ENCODE peak calls at places on chromosomes 1 and 21, in six cellular contexts. One of them, this sample, is unnamed.

GRCh38 chr1:173714441-173714758 is 381 bp upstream of the KLHL20 start:
- ATAC-seq in activated B cell treated with CpG ODN at 0.5 μM for 24 hours: no peak
- ATAC-seq in upper lobe of left lung: no peak
- ATAC-seq in Panc1: no peak
- ATAC-seq in foreskin keratinocyte: no peak
- ATAC-seq in heart right ventricle: no peak
- ATAC-seq in this sample: no peak

GRCh38 chr1:220410681-220411080 is 117.3 kb upstream of the MARK1 start:
- ATAC-seq in heart right ventricle: no peak
- ATAC-seq in foreskin keratinocyte: no peak
- ATAC-seq in upper lobe of left lung: no peak
- ATAC-seq in Panc1: no peak
- ATAC-seq in activated B cell treated with CpG ODN at 0.5 μM for 24 hours: no peak
- ATAC-seq in this sample: no peak

GRCh38 chr1:83872515-83872914 is 126.4 kb downstream of the TTLL7 start:
- ATAC-seq in heart right ventricle: no peak
- ATAC-seq in Panc1: no peak
- ATAC-seq in activated B cell treated with CpG ODN at 0.5 μM for 24 hours: no peak
- ATAC-seq in upper lobe of left lung: no peak
- ATAC-seq in foreskin keratinocyte: no peak
- ATAC-seq in this sample: no peak

GRCh38 chr1:162240643-162240976 is 136.0 kb downstream of the SPATA46 start:
- ATAC-seq in activated B cell treated with CpG ODN at 0.5 μM for 24 hours: no peak
- ATAC-seq in heart right ventricle: no peak
- ATAC-seq in Panc1: no peak
- ATAC-seq in upper lobe of left lung: no peak
- ATAC-seq in foreskin keratinocyte: no peak
- ATAC-seq in this sample: no peak

GRCh38 chr1:221837886-221838285 is 96.0 kb upstream of the DUSP10 start:
- ATAC-seq in heart right ventricle: no peak
- ATAC-seq in upper lobe of left lung: no peak
- ATAC-seq in foreskin keratinocyte: no peak
- ATAC-seq in Panc1: no peak
- ATAC-seq in activated B cell treated with CpG ODN at 0.5 μM for 24 hours: peak; percentile 2
- ATAC-seq in this sample: no peak

GRCh38 chr1:7827134-7827955 is 25.5 kb downstream of the UTS2 start:
- ATAC-seq in Panc1: no peak
- ATAC-seq in upper lobe of left lung: no peak
- ATAC-seq in foreskin keratinocyte: no peak
- ATAC-seq in heart right ventricle: no peak
- ATAC-seq in activated B cell treated with CpG ODN at 0.5 μM for 24 hours: peak; percentile 14
- ATAC-seq in this sample: no peak

GRCh38 chr1:180235077-180235501 is 5.0 kb downstream of the LHX4 start:
- ATAC-seq in activated B cell treated with CpG ODN at 0.5 μM for 24 hours: no peak
- ATAC-seq in upper lobe of left lung: no peak
- ATAC-seq in foreskin keratinocyte: no peak
- ATAC-seq in Panc1: peak; percentile 20
- ATAC-seq in heart right ventricle: no peak
- ATAC-seq in this sample: no peak

GRCh38 chr21:28587748-28588147 is 404.9 kb downstream of the LTN1 start:
- ATAC-seq in Panc1: no peak
- ATAC-seq in heart right ventricle: no peak
- ATAC-seq in upper lobe of left lung: no peak
- ATAC-seq in activated B cell treated with CpG ODN at 0.5 μM for 24 hours: no peak
- ATAC-seq in foreskin keratinocyte: no peak
- ATAC-seq in this sample: no peak

GRCh38 chr1:192984058-192984457 is 75.1 kb downstream of the UCHL5 start:
- ATAC-seq in Panc1: no peak
- ATAC-seq in heart right ventricle: no peak
- ATAC-seq in foreskin keratinocyte: no peak
- ATAC-seq in activated B cell treated with CpG ODN at 0.5 μM for 24 hours: no peak
- ATAC-seq in upper lobe of left lung: no peak
- ATAC-seq in this sample: no peak

GRCh38 chr1:229378586-229379442 is 36.0 kb upstream of the CCSAP start:
- ATAC-seq in Panc1: no peak
- ATAC-seq in activated B cell treated with CpG ODN at 0.5 μM for 24 hours: no peak
- ATAC-seq in foreskin keratinocyte: peak; percentile 42
- ATAC-seq in upper lobe of left lung: no peak
- ATAC-seq in heart right ventricle: no peak
- ATAC-seq in this sample: no peak

GRCh38 chr1:903721-904270 is 19.9 kb upstream of the SAMD11 start:
- ATAC-seq in heart right ventricle: no peak
- ATAC-seq in Panc1: peak; percentile 2
- ATAC-seq in upper lobe of left lung: no peak
- ATAC-seq in activated B cell treated with CpG ODN at 0.5 μM for 24 hours: no peak
- ATAC-seq in foreskin keratinocyte: no peak
- ATAC-seq in this sample: no peak

GRCh38 chr1:24605534-24606295 is 37.4 kb upstream of the SRRM1 start:
- ATAC-seq in heart right ventricle: no peak
- ATAC-seq in foreskin keratinocyte: no peak
- ATAC-seq in Panc1: no peak
- ATAC-seq in upper lobe of left lung: no peak
- ATAC-seq in activated B cell treated with CpG ODN at 0.5 μM for 24 hours: no peak
- ATAC-seq in this sample: no peak

GRCh38 chr1:155657463-155657862 is 31.1 kb downstream of the YY1AP1 start:
- ATAC-seq in upper lobe of left lung: no peak
- ATAC-seq in foreskin keratinocyte: no peak
- ATAC-seq in Panc1: peak; percentile 15
- ATAC-seq in activated B cell treated with CpG ODN at 0.5 μM for 24 hours: no peak
- ATAC-seq in heart right ventricle: peak; percentile 13
- ATAC-seq in this sample: no peak

GRCh38 chr1:24536391-24536840 is 19.5 kb upstream of the NCMAP start:
- ATAC-seq in upper lobe of left lung: peak; percentile 42
- ATAC-seq in activated B cell treated with CpG ODN at 0.5 μM for 24 hours: peak; percentile 73
- ATAC-seq in heart right ventricle: no peak
- ATAC-seq in Panc1: peak; percentile 50
- ATAC-seq in foreskin keratinocyte: no peak
- ATAC-seq in this sample: no peak

GRCh38 chr21:36005879-36006400 is 54.4 kb downstream of the SETD4 start:
- ATAC-seq in heart right ventricle: no peak
- ATAC-seq in foreskin keratinocyte: no peak
- ATAC-seq in upper lobe of left lung: no peak
- ATAC-seq in activated B cell treated with CpG ODN at 0.5 μM for 24 hours: no peak
- ATAC-seq in Panc1: no peak
- ATAC-seq in this sample: no peak

GRCh38 chr1:74748962-74749361 is 16.0 kb downstream of the TYW3 start:
- ATAC-seq in Panc1: no peak
- ATAC-seq in activated B cell treated with CpG ODN at 0.5 μM for 24 hours: no peak
- ATAC-seq in upper lobe of left lung: no peak
- ATAC-seq in heart right ventricle: no peak
- ATAC-seq in foreskin keratinocyte: no peak
- ATAC-seq in this sample: no peak

GRCh38 chr1:112431038-112431437 is 35.0 kb downstream of the CTTNBP2NL start:
- ATAC-seq in upper lobe of left lung: peak; percentile 72
- ATAC-seq in foreskin keratinocyte: no peak
- ATAC-seq in heart right ventricle: peak; percentile 55
- ATAC-seq in activated B cell treated with CpG ODN at 0.5 μM for 24 hours: no peak
- ATAC-seq in Panc1: no peak
- ATAC-seq in this sample: peak; percentile 31

GRCh38 chr1:108708726-108709660 is 3.7 kb upstream of the FNDC7 start:
- ATAC-seq in Panc1: peak; percentile 31
- ATAC-seq in upper lobe of left lung: peak; percentile 31
- ATAC-seq in foreskin keratinocyte: peak; percentile 46
- ATAC-seq in heart right ventricle: no peak
- ATAC-seq in activated B cell treated with CpG ODN at 0.5 μM for 24 hours: no peak
- ATAC-seq in this sample: no peak

GRCh38 chr1:111746614-111746999 is 7.4 kb upstream of the INKA2 start:
- ATAC-seq in activated B cell treated with CpG ODN at 0.5 μM for 24 hours: no peak
- ATAC-seq in Panc1: no peak
- ATAC-seq in heart right ventricle: no peak
- ATAC-seq in upper lobe of left lung: no peak
- ATAC-seq in foreskin keratinocyte: no peak
- ATAC-seq in this sample: no peak

GRCh38 chr1:78052685-78053433 is 7.1 kb downstream of the GIPC2 start:
- ATAC-seq in heart right ventricle: peak; percentile 38
- ATAC-seq in foreskin keratinocyte: no peak
- ATAC-seq in upper lobe of left lung: no peak
- ATAC-seq in Panc1: no peak
- ATAC-seq in activated B cell treated with CpG ODN at 0.5 μM for 24 hours: no peak
- ATAC-seq in this sample: no peak

GRCh38 chr1:4309676-4310320 is 344.6 kb upstream of the AJAP1 start:
- ATAC-seq in foreskin keratinocyte: no peak
- ATAC-seq in upper lobe of left lung: no peak
- ATAC-seq in heart right ventricle: no peak
- ATAC-seq in activated B cell treated with CpG ODN at 0.5 μM for 24 hours: no peak
- ATAC-seq in Panc1: no peak
- ATAC-seq in this sample: no peak

GRCh38 chr1:61435226-61435625 is 289.7 kb downstream of the TM2D1 start:
- ATAC-seq in heart right ventricle: no peak
- ATAC-seq in foreskin keratinocyte: no peak
- ATAC-seq in upper lobe of left lung: no peak
- ATAC-seq in Panc1: no peak
- ATAC-seq in activated B cell treated with CpG ODN at 0.5 μM for 24 hours: no peak
- ATAC-seq in this sample: no peak

GRCh38 chr1:168499094-168500049 is 44.4 kb downstream of the XCL2 start:
- ATAC-seq in Panc1: peak; percentile 78
- ATAC-seq in upper lobe of left lung: no peak
- ATAC-seq in foreskin keratinocyte: no peak
- ATAC-seq in heart right ventricle: no peak
- ATAC-seq in activated B cell treated with CpG ODN at 0.5 μM for 24 hours: no peak
- ATAC-seq in this sample: no peak

GRCh38 chr1:236010443-236010842 is 54.4 kb downstream of the NID1 start:
- ATAC-seq in activated B cell treated with CpG ODN at 0.5 μM for 24 hours: no peak
- ATAC-seq in heart right ventricle: no peak
- ATAC-seq in upper lobe of left lung: no peak
- ATAC-seq in Panc1: no peak
- ATAC-seq in foreskin keratinocyte: no peak
- ATAC-seq in this sample: peak; percentile 7

GRCh38 chr1:31111290-31111951 is 45.9 kb upstream of the PUM1 start:
- ATAC-seq in heart right ventricle: no peak
- ATAC-seq in activated B cell treated with CpG ODN at 0.5 μM for 24 hours: no peak
- ATAC-seq in upper lobe of left lung: peak; percentile 66
- ATAC-seq in Panc1: no peak
- ATAC-seq in foreskin keratinocyte: peak; percentile 63
- ATAC-seq in this sample: no peak
- TF ChIP-seq CTCF in heart right ventricle: no peak
- TF ChIP-seq CTCF in activated B cell treated with CpG ODN at 0.5 μM for 24 hours: no peak
- TF ChIP-seq CTCF in upper lobe of left lung: no peak
- TF ChIP-seq CTCF in Panc1: no peak
- TF ChIP-seq CTCF in foreskin keratinocyte: no peak
- TF ChIP-seq CTCF in this sample: no peak

GRCh38 chr1:53255031-53255430 is 16.7 kb upstream of the MAGOH start:
- ATAC-seq in Panc1: no peak
- ATAC-seq in foreskin keratinocyte: no peak
- ATAC-seq in heart right ventricle: no peak
- ATAC-seq in activated B cell treated with CpG ODN at 0.5 μM for 24 hours: no peak
- ATAC-seq in upper lobe of left lung: no peak
- ATAC-seq in this sample: no peak
- TF ChIP-seq CTCF in Panc1: no peak
- TF ChIP-seq CTCF in foreskin keratinocyte: no peak
- TF ChIP-seq CTCF in heart right ventricle: no peak
- TF ChIP-seq CTCF in activated B cell treated with CpG ODN at 0.5 μM for 24 hours: no peak
- TF ChIP-seq CTCF in upper lobe of left lung: no peak
- TF ChIP-seq CTCF in this sample: no peak

DNA sequence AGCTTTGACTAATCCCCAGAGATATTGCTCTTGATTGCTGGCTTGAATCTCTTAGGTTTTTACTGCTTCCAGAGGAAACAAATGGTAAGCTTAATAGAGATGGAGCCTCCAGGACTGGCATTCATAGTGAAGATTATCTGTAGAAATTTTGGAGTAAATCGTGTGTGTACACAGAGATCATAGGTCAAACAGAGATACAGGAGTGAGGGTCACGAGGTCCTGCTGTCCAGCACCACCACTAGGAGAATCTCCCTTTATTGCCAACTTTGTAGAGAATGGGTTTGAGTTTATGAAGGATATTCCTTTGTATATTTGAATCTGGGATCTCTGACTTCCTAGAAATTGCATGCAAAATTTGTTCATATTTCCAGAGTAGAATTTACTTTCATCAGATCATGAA is 7.8 kb upstream of the SERBP1 start:
- ATAC-seq in Panc1: no peak
- ATAC-seq in activated B cell treated with CpG ODN at 0.5 μM for 24 hours: no peak
- ATAC-seq in foreskin keratinocyte: no peak
- ATAC-seq in heart right ventricle: no peak
- ATAC-seq in upper lobe of left lung: no peak
- ATAC-seq in this sample: no peak
- TF ChIP-seq CTCF in Panc1: no peak
- TF ChIP-seq CTCF in activated B cell treated with CpG ODN at 0.5 μM for 24 hours: no peak
- TF ChIP-seq CTCF in foreskin keratinocyte: no peak
- TF ChIP-seq CTCF in heart right ventricle: no peak
- TF ChIP-seq CTCF in upper lobe of left lung: no peak
- TF ChIP-seq CTCF in this sample: no peak

GRCh38 chr1:10539411-10540043 is 64.8 kb downstream of the PEX14 start:
- ATAC-seq in activated B cell treated with CpG ODN at 0.5 μM for 24 hours: no peak
- ATAC-seq in Panc1: no peak
- ATAC-seq in upper lobe of left lung: no peak
- ATAC-seq in heart right ventricle: peak; percentile 80
- ATAC-seq in foreskin keratinocyte: no peak
- ATAC-seq in this sample: no peak

GRCh38 chr1:10538608-10539355 is 64.0 kb downstream of the PEX14 start:
- ATAC-seq in heart right ventricle: peak; percentile 17
- ATAC-seq in activated B cell treated with CpG ODN at 0.5 μM for 24 hours: no peak
- ATAC-seq in upper lobe of left lung: no peak
- ATAC-seq in foreskin keratinocyte: no peak
- ATAC-seq in Panc1: no peak
- ATAC-seq in this sample: no peak

GRCh38 chr1:10534519-10534918 is 59.8 kb downstream of the PEX14 start:
- ATAC-seq in upper lobe of left lung: no peak
- ATAC-seq in activated B cell treated with CpG ODN at 0.5 μM for 24 hours: no peak
- ATAC-seq in Panc1: no peak
- ATAC-seq in heart right ventricle: no peak
- ATAC-seq in foreskin keratinocyte: no peak
- ATAC-seq in this sample: no peak

GRCh38 chr1:10537082-10537766 is 62.5 kb downstream of the PEX14 start:
- ATAC-seq in foreskin keratinocyte: no peak
- ATAC-seq in heart right ventricle: no peak
- ATAC-seq in upper lobe of left lung: no peak
- ATAC-seq in activated B cell treated with CpG ODN at 0.5 μM for 24 hours: no peak
- ATAC-seq in Panc1: no peak
- ATAC-seq in this sample: no peak

DNA sequence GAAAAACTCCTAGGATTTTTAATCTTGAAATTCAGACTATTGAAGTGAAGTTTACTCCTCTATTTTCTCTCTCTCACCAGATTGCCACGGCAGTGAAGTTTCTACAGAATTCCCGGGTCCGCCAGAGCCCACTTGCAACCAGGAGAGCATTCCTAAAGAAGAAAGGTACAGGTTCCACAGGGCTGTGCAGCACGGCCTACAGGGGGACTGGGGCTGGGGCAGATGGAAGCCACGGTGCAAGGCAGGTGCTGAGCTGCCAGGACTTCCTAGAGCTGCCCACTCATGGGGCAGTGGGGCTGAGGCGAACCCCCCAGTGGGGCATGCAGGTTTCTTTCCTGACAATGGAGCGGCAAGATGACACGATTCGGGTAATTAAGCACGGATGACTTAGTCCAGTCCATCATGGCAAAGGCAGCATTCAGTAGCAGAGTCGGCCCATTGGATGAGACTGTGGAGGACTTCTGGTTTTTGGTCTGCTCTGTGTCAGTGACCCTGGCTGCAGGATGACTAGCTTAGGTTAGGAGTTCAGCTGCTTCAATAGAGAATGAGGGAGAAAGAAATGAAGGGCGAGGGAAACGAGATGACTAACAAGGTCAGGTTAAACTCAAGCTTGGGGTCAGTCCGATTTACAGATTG is 61.5 kb downstream of the PEX14 start:
- ATAC-seq in foreskin keratinocyte: no peak
- ATAC-seq in Panc1: no peak
- ATAC-seq in activated B cell treated with CpG ODN at 0.5 μM for 24 hours: no peak
- ATAC-seq in upper lobe of left lung: no peak
- ATAC-seq in heart right ventricle: no peak
- ATAC-seq in this sample: no peak
- TF ChIP-seq CTCF in foreskin keratinocyte: no peak
- TF ChIP-seq CTCF in Panc1: no peak
- TF ChIP-seq CTCF in activated B cell treated with CpG ODN at 0.5 μM for 24 hours: no peak
- TF ChIP-seq CTCF in upper lobe of left lung: no peak
- TF ChIP-seq CTCF in heart right ventricle: no peak
- TF ChIP-seq CTCF in this sample: no peak

This sample was measured in gastroesophageal sphincter.